ENCODE peak calls at places on chromosomes 16 and 17, in five cellular contexts. One of them, this sample, is unnamed.

GRCh38 chr17:30093463-30094147 is 23.0 kb upstream of the NSRP1 start:
- DNase-seq in tibial nerve: no peak
- DNase-seq in IMR-90: peak; percentile 58
- DNase-seq in A549: peak; percentile 63
- DNase-seq in CD8-positive, alpha-beta memory T cell: peak; percentile 8
- DNase-seq in this sample: peak; percentile 71

GRCh38 chr17:19651461-19652238 is 3.1 kb downstream of the ALDH3A2 start:
- DNase-seq in tibial nerve: no peak
- DNase-seq in CD8-positive, alpha-beta memory T cell: no peak
- DNase-seq in IMR-90: no peak
- DNase-seq in A549: no peak
- DNase-seq in this sample: peak; percentile 37

GRCh38 chr17:42692489-42692888 is 10.2 kb downstream of the CNTNAP1 start:
- DNase-seq in tibial nerve: no peak
- DNase-seq in CD8-positive, alpha-beta memory T cell: no peak
- DNase-seq in A549: no peak
- DNase-seq in IMR-90: no peak
- DNase-seq in this sample: no peak

GRCh38 chr17:59093702-59094231 is 12.9 kb downstream of the TRIM37 start:
- DNase-seq in tibial nerve: no peak
- DNase-seq in A549: peak; percentile 90
- DNase-seq in IMR-90: peak; percentile 97
- DNase-seq in CD8-positive, alpha-beta memory T cell: no peak
- DNase-seq in this sample: no peak

GRCh38 chr16:72807287-72807686 is 240.6 kb downstream of the ZFHX3 start:
- DNase-seq in A549: no peak
- DNase-seq in tibial nerve: no peak
- DNase-seq in IMR-90: no peak
- DNase-seq in CD8-positive, alpha-beta memory T cell: no peak
- DNase-seq in this sample: no peak

GRCh38 chr17:69608808-69609494 is 194.5 kb downstream of the MAP2K6 start:
- DNase-seq in CD8-positive, alpha-beta memory T cell: no peak
- DNase-seq in tibial nerve: no peak
- DNase-seq in IMR-90: peak; percentile 96
- DNase-seq in A549: peak; percentile 60
- DNase-seq in this sample: peak; percentile 86

GRCh38 chr16:50509521-50510341 is 38.5 kb upstream of the NKD1 start:
- DNase-seq in IMR-90: peak; percentile 6
- DNase-seq in A549: peak; percentile 11
- DNase-seq in tibial nerve: no peak
- DNase-seq in CD8-positive, alpha-beta memory T cell: peak; percentile 18
- DNase-seq in this sample: no peak

GRCh38 chr17:83161298-83162034 is 82.1 kb downstream of the METRNL start:
- DNase-seq in CD8-positive, alpha-beta memory T cell: no peak
- DNase-seq in A549: no peak
- DNase-seq in IMR-90: peak; percentile 92
- DNase-seq in tibial nerve: no peak
- DNase-seq in this sample: no peak

GRCh38 chr16:90061437-90061836 is 15.7 kb downstream of the PRDM7 start:
- DNase-seq in IMR-90: peak; percentile 40
- DNase-seq in A549: no peak
- DNase-seq in CD8-positive, alpha-beta memory T cell: no peak
- DNase-seq in tibial nerve: no peak
- DNase-seq in this sample: no peak

GRCh38 chr16:88387177-88387576 is 4.4 kb downstream of the ZNF469 start:
- DNase-seq in tibial nerve: no peak
- DNase-seq in A549: no peak
- DNase-seq in CD8-positive, alpha-beta memory T cell: no peak
- DNase-seq in IMR-90: peak; percentile 50
- DNase-seq in this sample: peak; percentile 90

GRCh38 chr16:65494609-65495008 is 372.7 kb upstream of the CDH11 start:
- DNase-seq in tibial nerve: no peak
- DNase-seq in IMR-90: no peak
- DNase-seq in A549: no peak
- DNase-seq in CD8-positive, alpha-beta memory T cell: no peak
- DNase-seq in this sample: no peak

GRCh38 chr17:17784599-17785264 is 52.1 kb downstream of the SREBF1 start:
- DNase-seq in CD8-positive, alpha-beta memory T cell: no peak
- DNase-seq in A549: peak; percentile 71
- DNase-seq in tibial nerve: no peak
- DNase-seq in IMR-90: no peak
- DNase-seq in this sample: no peak

GRCh38 chr16:69106491-69107291 is 1.2 kb downstream of the HAS3 start:
- DNase-seq in tibial nerve: no peak
- DNase-seq in CD8-positive, alpha-beta memory T cell: no peak
- DNase-seq in A549: no peak
- DNase-seq in IMR-90: no peak
- DNase-seq in this sample: peak; percentile 95

GRCh38 chr16:456891-457483 is 31.5 kb downstream of the RAB11FIP3 start:
- DNase-seq in A549: no peak
- DNase-seq in CD8-positive, alpha-beta memory T cell: no peak
- DNase-seq in IMR-90: peak; percentile 56
- DNase-seq in tibial nerve: no peak
- DNase-seq in this sample: peak; percentile 86

GRCh38 chr16:87278191-87279093 is 38.8 kb downstream of the C16orf95 start:
- DNase-seq in A549: peak; percentile 78
- DNase-seq in tibial nerve: peak; percentile 76
- DNase-seq in IMR-90: peak; percentile 77
- DNase-seq in CD8-positive, alpha-beta memory T cell: no peak
- DNase-seq in this sample: peak; percentile 99

DNA sequence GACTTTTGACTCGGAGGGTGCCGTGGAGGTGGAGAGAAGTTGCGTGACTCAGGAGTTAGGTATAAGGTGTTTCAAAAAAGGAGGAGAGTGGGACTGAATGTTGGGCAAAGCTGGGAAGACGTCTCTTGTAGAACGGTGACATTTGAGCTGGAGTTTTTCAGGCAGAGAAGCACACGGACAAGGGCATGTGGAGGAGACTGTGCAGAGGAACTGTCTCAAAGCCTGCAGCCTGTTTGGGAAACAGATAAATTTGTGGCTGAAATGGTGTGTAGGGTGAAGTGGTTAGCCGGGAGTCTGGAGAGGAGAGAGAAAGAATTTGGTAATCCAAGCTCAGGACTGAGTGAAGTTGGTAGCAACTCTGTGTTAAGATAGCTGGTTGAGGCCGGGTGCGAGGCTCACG is 9.8 kb downstream of the USP10 start:
- DNase-seq in IMR-90: no peak
- DNase-seq in tibial nerve: no peak
- DNase-seq in CD8-positive, alpha-beta memory T cell: no peak
- DNase-seq in A549: no peak
- DNase-seq in this sample: no peak
- H3K27ac ChIP-seq in IMR-90: no peak overlapping the region
- H3K27ac ChIP-seq in tibial nerve: no peak overlapping the region
- H3K27ac ChIP-seq in CD8-positive, alpha-beta memory T cell: no peak overlapping the region
- H3K27ac ChIP-seq in A549: no peak overlapping the region
- H3K27ac ChIP-seq in this sample: no peak overlapping the region

DNA sequence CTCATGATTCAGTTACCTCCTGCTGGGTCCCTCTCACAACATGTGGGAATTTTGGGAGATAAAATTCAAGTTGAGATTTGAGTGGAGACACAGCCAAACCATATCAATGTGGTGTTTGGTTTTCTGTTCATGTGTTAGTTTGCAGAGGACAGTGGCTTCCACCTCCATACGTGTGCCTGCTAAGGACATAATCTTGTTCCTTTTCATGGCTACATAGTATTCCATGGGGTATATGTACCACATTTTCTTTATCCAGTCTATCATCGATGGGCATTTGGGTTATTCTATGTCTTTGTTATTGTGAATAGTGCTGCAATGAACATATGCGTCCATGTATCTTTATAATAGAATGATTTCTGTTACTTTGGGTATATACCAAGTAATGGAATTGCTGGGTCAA is 4.5 kb upstream of the WWOX start:
- DNase-seq in CD8-positive, alpha-beta memory T cell: no peak
- DNase-seq in IMR-90: no peak
- DNase-seq in tibial nerve: no peak
- DNase-seq in A549: no peak
- DNase-seq in this sample: no peak
- H3K27ac ChIP-seq in CD8-positive, alpha-beta memory T cell: no peak overlapping the region
- H3K27ac ChIP-seq in IMR-90: no peak overlapping the region
- H3K27ac ChIP-seq in tibial nerve: no peak overlapping the region
- H3K27ac ChIP-seq in A549: no peak overlapping the region
- H3K27ac ChIP-seq in this sample: no peak overlapping the region

GRCh38 chr16:58584831-58585505 is 44.7 kb downstream of the CNOT1 start:
- DNase-seq in A549: no peak
- DNase-seq in IMR-90: no peak
- DNase-seq in tibial nerve: no peak
- DNase-seq in CD8-positive, alpha-beta memory T cell: no peak
- DNase-seq in this sample: peak; percentile 47

GRCh38 chr16:58586340-58587030 is 43.1 kb downstream of the CNOT1 start:
- DNase-seq in CD8-positive, alpha-beta memory T cell: no peak
- DNase-seq in A549: no peak
- DNase-seq in IMR-90: no peak
- DNase-seq in tibial nerve: no peak
- DNase-seq in this sample: peak; percentile 3

GRCh38 chr16:58588406-58588805 is 41.2 kb downstream of the CNOT1 start:
- DNase-seq in A549: no peak
- DNase-seq in CD8-positive, alpha-beta memory T cell: no peak
- DNase-seq in tibial nerve: no peak
- DNase-seq in IMR-90: no peak
- DNase-seq in this sample: no peak

GRCh38 chr16:58591083-58591482 is 38.5 kb downstream of the CNOT1 start:
- DNase-seq in A549: no peak
- DNase-seq in CD8-positive, alpha-beta memory T cell: no peak
- DNase-seq in IMR-90: no peak
- DNase-seq in tibial nerve: no peak
- DNase-seq in this sample: peak; percentile 57

DNA sequence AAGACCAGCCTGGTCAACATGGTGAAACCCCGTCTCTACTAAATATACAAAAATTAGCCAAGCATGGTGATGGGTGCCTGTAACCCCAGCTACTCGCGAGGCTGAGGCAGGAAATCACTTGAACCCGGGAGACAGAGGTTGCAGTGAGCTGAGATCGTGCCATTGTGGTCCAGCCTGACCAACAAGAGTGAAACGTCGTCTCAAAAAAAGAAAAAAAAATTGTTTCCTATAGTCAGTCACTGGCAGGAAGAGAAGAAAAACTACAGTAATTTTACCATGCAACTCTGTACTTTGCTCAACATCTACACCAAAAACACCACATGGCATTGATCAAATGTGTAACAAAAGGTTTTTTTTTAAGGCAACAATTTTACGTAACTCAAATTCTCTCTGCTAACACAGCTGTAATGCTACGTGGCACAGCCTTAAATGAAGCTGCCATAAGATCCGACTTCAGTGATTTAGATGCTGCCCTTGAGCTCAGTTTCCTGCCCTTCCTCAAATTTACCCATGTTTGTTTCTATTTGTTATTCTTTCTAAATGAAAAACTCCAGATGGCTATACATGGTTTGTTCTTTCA is 40.2 kb downstream of the CNOT1 start:
- DNase-seq in A549: no peak
- DNase-seq in IMR-90: peak; percentile 11
- DNase-seq in tibial nerve: no peak
- DNase-seq in CD8-positive, alpha-beta memory T cell: no peak
- DNase-seq in this sample: no peak
- H3K27ac ChIP-seq in A549: no peak overlapping the region
- H3K27ac ChIP-seq in IMR-90: peak overlapping the region; percentile 80
- H3K27ac ChIP-seq in tibial nerve: no peak overlapping the region
- H3K27ac ChIP-seq in CD8-positive, alpha-beta memory T cell: no peak overlapping the region
- H3K27ac ChIP-seq in this sample: no peak overlapping the region

GRCh38 chr17:4596636-4597380 is 12.5 kb downstream of the SMTNL2 start:
- DNase-seq in IMR-90: no peak
- DNase-seq in A549: no peak
- DNase-seq in tibial nerve: no peak
- DNase-seq in CD8-positive, alpha-beta memory T cell: no peak
- DNase-seq in this sample: peak; percentile 54
- H3K27ac ChIP-seq in IMR-90: no peak overlapping the region
- H3K27ac ChIP-seq in A549: no peak overlapping the region
- H3K27ac ChIP-seq in tibial nerve: no peak overlapping the region
- H3K27ac ChIP-seq in CD8-positive, alpha-beta memory T cell: no peak overlapping the region
- H3K27ac ChIP-seq in this sample: no peak overlapping the region

DNA sequence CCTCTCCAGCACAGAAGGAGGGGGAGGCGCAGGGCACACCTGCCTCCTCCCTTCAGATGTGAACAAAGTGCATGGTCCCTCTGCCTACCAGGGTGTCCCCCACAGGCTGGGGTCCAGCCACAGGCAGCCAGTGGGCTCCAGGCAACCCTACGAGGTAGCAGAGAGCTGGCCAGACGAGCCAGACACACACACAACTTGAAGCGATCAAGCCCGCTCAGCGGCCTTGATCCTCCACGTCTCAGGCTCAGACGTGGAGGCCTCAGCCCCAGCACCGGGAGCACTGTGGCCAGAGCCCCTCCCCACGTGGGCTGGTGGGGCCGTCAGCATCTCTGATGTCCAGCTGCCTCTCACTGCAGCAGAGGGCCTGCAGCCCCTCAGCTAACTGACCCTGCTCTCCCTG is 8.5 kb downstream of the MCRIP1 start:
- DNase-seq in CD8-positive, alpha-beta memory T cell: no peak
- DNase-seq in A549: no peak
- DNase-seq in IMR-90: no peak
- DNase-seq in tibial nerve: no peak
- DNase-seq in this sample: no peak
- H3K27ac ChIP-seq in CD8-positive, alpha-beta memory T cell: no peak overlapping the region
- H3K27ac ChIP-seq in A549: no peak overlapping the region
- H3K27ac ChIP-seq in IMR-90: no peak overlapping the region
- H3K27ac ChIP-seq in tibial nerve: no peak overlapping the region
- H3K27ac ChIP-seq in this sample: no peak overlapping the region

GRCh38 chr16:15990902-15991301 is 41.5 kb downstream of the ABCC1 start:
- DNase-seq in tibial nerve: no peak
- DNase-seq in A549: no peak
- DNase-seq in IMR-90: no peak
- DNase-seq in CD8-positive, alpha-beta memory T cell: no peak
- DNase-seq in this sample: no peak
- H3K27ac ChIP-seq in tibial nerve: no peak overlapping the region
- H3K27ac ChIP-seq in A549: peak overlapping the region; percentile 97
- H3K27ac ChIP-seq in IMR-90: no peak overlapping the region
- H3K27ac ChIP-seq in CD8-positive, alpha-beta memory T cell: no peak overlapping the region
- H3K27ac ChIP-seq in this sample: no peak overlapping the region

GRCh38 chr16:4766875-4767628 is at the start of gene ZNF500:
- DNase-seq in tibial nerve: peak; percentile 99
- DNase-seq in IMR-90: peak; percentile 95
- DNase-seq in A549: peak; percentile 96
- DNase-seq in CD8-positive, alpha-beta memory T cell: peak; percentile 91
- DNase-seq in this sample: peak; percentile 99

GRCh38 chr16:4768549-4769305 is 1.8 kb upstream of the ZNF500 start:
- DNase-seq in tibial nerve: peak; percentile 91
- DNase-seq in CD8-positive, alpha-beta memory T cell: peak; percentile 71
- DNase-seq in A549: peak; percentile 96
- DNase-seq in IMR-90: peak; percentile 92
- DNase-seq in this sample: peak; percentile 99

GRCh38 chr16:4771646-4772045 is 4.7 kb upstream of the ZNF500 start:
- DNase-seq in tibial nerve: no peak
- DNase-seq in CD8-positive, alpha-beta memory T cell: no peak
- DNase-seq in A549: no peak
- DNase-seq in IMR-90: no peak
- DNase-seq in this sample: peak; percentile 23

GRCh38 chr16:4767872-4768548 is 1.0 kb upstream of the ZNF500 start:
- DNase-seq in CD8-positive, alpha-beta memory T cell: no peak
- DNase-seq in tibial nerve: no peak
- DNase-seq in A549: peak; percentile 50
- DNase-seq in IMR-90: peak; percentile 13
- DNase-seq in this sample: no peak

DNA sequence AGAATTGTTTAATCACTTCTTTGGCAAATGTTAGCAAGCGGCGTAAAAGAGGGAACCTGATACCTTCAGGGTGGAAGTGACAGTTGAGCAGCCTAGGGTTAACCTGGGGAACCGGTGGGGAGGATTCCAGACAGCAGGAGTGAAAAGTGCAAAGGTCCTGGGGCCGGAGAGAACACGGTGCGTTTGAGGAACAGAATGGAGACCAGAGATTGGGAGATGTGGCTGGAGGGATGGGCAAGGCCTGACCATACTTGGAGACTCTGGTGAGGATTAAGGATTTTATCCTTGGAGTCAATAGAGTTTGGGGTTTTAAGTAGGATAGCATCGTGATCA is 2.3 kb upstream of the ZNF500 start:
- DNase-seq in IMR-90: no peak
- DNase-seq in A549: no peak
- DNase-seq in CD8-positive, alpha-beta memory T cell: no peak
- DNase-seq in tibial nerve: no peak
- DNase-seq in this sample: peak; percentile 34
- H3K27ac ChIP-seq in IMR-90: no peak overlapping the region
- H3K27ac ChIP-seq in A549: peak overlapping the region; percentile 98
- H3K27ac ChIP-seq in CD8-positive, alpha-beta memory T cell: no peak overlapping the region
- H3K27ac ChIP-seq in tibial nerve: peak overlapping the region; percentile 94
- H3K27ac ChIP-seq in this sample: no peak overlapping the region